ENCODE peak calls at places on chromosomes 12 and 14, in six cellular contexts. D, E, V, S, M and L are unnamed samples.

GRCh38 chr12:124543591-124544310 is 23.7 kb downstream of the NCOR2 start:
- DNase-seq in D (no peak), E (no peak), V (peak), S (no peak), M (no peak), L (no peak)

GRCh38 chr14:81676395-81676794 is 142.7 kb upstream of the SEL1L start:
- DNase-seq in D (no peak), E (no peak), V (no peak), S (no peak), M (no peak), L (no peak)

GRCh38 chr14:37595809-37596595 is 573 bp downstream of the TTC6 start:
- DNase-seq in D (peak), E (peak), V (no peak), S (no peak), M (no peak), L (peak)

GRCh38 chr12:21065845-21066244 is 65.1 kb upstream of the SLCO1B1 start:
- DNase-seq in D (no peak), E (no peak), V (no peak), S (no peak), M (no peak), L (no peak)

GRCh38 chr14:78356406-78356805 is 186.2 kb downstream of the NRXN3 start:
- DNase-seq in D (no peak), E (no peak), V (no peak), S (no peak), M (no peak), L (no peak)

GRCh38 chr14:98633380-98633779 is 638.6 kb downstream of the BCL11B start:
- DNase-seq in D (no peak), E (no peak), V (no peak), S (no peak), M (peak), L (peak)

GRCh38 chr14:37864861-37865718 is 269.7 kb downstream of the TTC6 start:
- DNase-seq in D (no peak), E (no peak), V (no peak), S (no peak), M (no peak), L (no peak)

GRCh38 chr12:92927436-92928116 is 1.5 kb downstream of the EEA1 start:
- DNase-seq in D (no peak), E (no peak), V (no peak), S (no peak), M (no peak), L (no peak)

GRCh38 chr14:53881161-53881846 is 75.3 kb downstream of the BMP4 start:
- DNase-seq in D (no peak), E (no peak), V (no peak), S (no peak), M (no peak), L (no peak)

GRCh38 chr12:14567311-14568195 is at the start of gene PLBD1:
- DNase-seq in D (no peak), E (no peak), V (peak), S (no peak), M (peak), L (no peak)

GRCh38 chr12:63940295-63940997 is 95.9 kb downstream of the SRGAP1 start:
- DNase-seq in D (no peak), E (no peak), V (peak), S (no peak), M (no peak), L (no peak)

GRCh38 chr12:3086729-3087323 is 9.6 kb downstream of the TSPAN9 start:
- DNase-seq in D (no peak), E (no peak), V (no peak), S (no peak), M (no peak), L (no peak)

GRCh38 chr12:57524814-57525614 is 2.4 kb downstream of the MBD6 start:
- DNase-seq in D (no peak), E (no peak), V (no peak), S (no peak), M (no peak), L (no peak)

GRCh38 chr14:26394114-26394855 is 203.5 kb downstream of the NOVA1 start:
- DNase-seq in D (no peak), E (no peak), V (peak), S (no peak), M (peak), L (peak)

GRCh38 chr12:106282457-106283097 is 20.0 kb upstream of the TCP11L2 start:
- DNase-seq in D (peak), E (peak), V (peak), S (no peak), M (no peak), L (no peak)

GRCh38 chr12:42741771-42742510 is 152.4 kb upstream of the PRICKLE1 start:
- DNase-seq in D (no peak), E (no peak), V (no peak), S (no peak), M (no peak), L (no peak)

GRCh38 chr12:41174602-41175001 is 13.5 kb upstream of the PDZRN4 start:
- DNase-seq in D (no peak), E (no peak), V (no peak), S (no peak), M (no peak), L (no peak)

GRCh38 chr14:90061849-90062794 is at the start of gene KCNK13:
- DNase-seq in D (no peak), E (no peak), V (peak), S (no peak), M (peak), L (no peak)

GRCh38 chr12:113040722-113041168 is 15.8 kb upstream of the DTX1 start:
- DNase-seq in D (no peak), E (no peak), V (no peak), S (no peak), M (no peak), L (no peak)

GRCh38 chr12:112998997-112999767 is 20.9 kb downstream of the OAS2 start:
- DNase-seq in D (no peak), E (no peak), V (no peak), S (no peak), M (no peak), L (no peak)

GRCh38 chr14:20682435-20683124 is 1.8 kb upstream of the RNASE4 start:
- DNase-seq in D (peak), E (peak), V (peak), S (peak), M (peak), L (peak)

GRCh38 chr14:68703093-68703492 is 89.8 kb downstream of the ZFP36L1 start:
- DNase-seq in D (no peak), E (no peak), V (no peak), S (no peak), M (no peak), L (no peak)

GRCh38 chr12:108598553-108599250 is 818 bp upstream of the TMEM119 start:
- DNase-seq in D (no peak), E (no peak), V (no peak), S (no peak), M (no peak), L (no peak)

GRCh38 chr12:56581418-56582145 is 48.5 kb downstream of the BAZ2A start:
- DNase-seq in D (no peak), E (no peak), V (no peak), S (no peak), M (no peak), L (no peak)

GRCh38 chr14:92993302-92993701 is 70.4 kb downstream of the CHGA start:
- DNase-seq in D (no peak), E (no peak), V (no peak), S (no peak), M (no peak), L (no peak)

GRCh38 chr12:4386756-4387155 is 7.2 kb upstream of the FGF23 start:
- DNase-seq in D (no peak), E (no peak), V (peak), S (no peak), M (no peak), L (peak)

GRCh38 chr12:50110127-50110761 is 1.8 kb upstream of the COX14 start:
- DNase-seq in D (no peak), E (no peak), V (no peak), S (no peak), M (no peak), L (no peak)

GRCh38 chr14:75165586-75166391 is 10.6 kb downstream of the TMED10 start:
- DNase-seq in D (no peak), E (no peak), V (no peak), S (no peak), M (peak), L (no peak)

GRCh38 chr12:42338280-42338679 is 12.3 kb downstream of the PPHLN1 start:
- DNase-seq in D (no peak), E (no peak), V (no peak), S (no peak), M (no peak), L (no peak)